ENCODE peak calls at places on chromosomes 16 and 17, in five cellular contexts. T, C, E, D and U are unnamed samples.

GRCh38 chr17:77793146-77793887 is 165.2 kb upstream of the TNRC6C start:
- DNase-seq in C (no peak), E (no peak), D (no peak), T (no peak), U (no peak)

GRCh38 chr16:79051313-79051712 is 549.2 kb downstream of the MAF start:
- DNase-seq in E (no peak), D (no peak), T (no peak), C (no peak), U (no peak)

GRCh38 chr16:81740163-81740562 is 38.9 kb upstream of the PLCG2 start:
- DNase-seq in E (no peak), C (no peak), T (no peak), D (no peak), U (no peak)

GRCh38 chr16:80623376-80623775 is 82.6 kb downstream of the DYNLRB2 start:
- DNase-seq in E (no peak), D (no peak), C (no peak), T (peak), U (no peak)

GRCh38 chr17:62781356-62781755 is 26.8 kb downstream of the MARCHF10 start:
- DNase-seq in E (no peak), T (peak), D (peak), C (no peak), U (no peak)

GRCh38 chr17:47205419-47205963 is 3.7 kb upstream of the MYL4 start:
- DNase-seq in C (peak), T (peak), D (peak), E (peak), U (no peak)

GRCh38 chr16:68564367-68564985 is 25.4 kb downstream of the ZFP90 start:
- DNase-seq in E (no peak), D (no peak), T (no peak), C (no peak), U (no peak)

GRCh38 chr17:3738562-3739295 is 15.0 kb downstream of the HASPIN start:
- DNase-seq in E (no peak), C (peak), T (no peak), D (peak), U (no peak)

GRCh38 chr16:1102921-1103648 is 7.0 kb upstream of the C1QTNF8 start:
- DNase-seq in E (peak), D (no peak), C (peak), T (peak), U (peak)

GRCh38 chr17:79001190-79002020 is 8.2 kb downstream of the CANT1 start:
- DNase-seq in E (no peak), T (no peak), C (no peak), D (no peak), U (no peak)

GRCh38 chr17:79073706-79074088 is 927 bp upstream of the ENGASE start:
- DNase-seq in C (no peak), E (no peak), T (no peak), D (no peak), U (no peak)

GRCh38 chr16:4511441-4512082 is 27.0 kb downstream of the CDIP1 start:
- DNase-seq in T (peak), C (no peak), E (peak), D (peak), U (peak)

GRCh38 chr17:4365628-4366311 is 705 bp downstream of the UBE2G1 start:
- DNase-seq in C (peak), E (peak), D (no peak), T (no peak), U (peak)